ENCODE peak calls at places on chromosomes 16 and 17, in nine cellular contexts. J is NCI-H1092; O is HS-5; D is NCI-H1436; C is HTR-8/SVneo; M is MCF 10A; U is Peyer's patch; H is activated CD4-positive, alpha-beta T cell treated with anti-CD3 and anti-CD28 coated beads, Interleukin-2, amount 50 U/mL, for 1 hour; S is mesenteric fat pad. N is an unnamed sample.

GRCh38 chr17:68141050-68141449 is 105.5 kb downstream of the KPNA2 start:
- DNase-seq in J (no peak), O (no peak), D (no peak), C (no peak), M (no peak), U (no peak), H (no peak), S (no peak), N (no peak)

GRCh38 chr17:35796942-35797341 is 1.5 kb upstream of the MMP28 start:
- DNase-seq in J (no peak), O (no peak), D (no peak), C (no peak), M (no peak), U (no peak), H (no peak), S (no peak), N (no peak)

GRCh38 chr17:31510273-31511175 is 119.0 kb downstream of the RAB11FIP4 start:
- DNase-seq in J (no peak), O (no peak), D (no peak), C (no peak), M (no peak), U (no peak), H (no peak), S (no peak), N (no peak)

GRCh38 chr16:7487896-7488295 is 155.3 kb downstream of the RBFOX1 start:
- DNase-seq in J (no peak), O (no peak), D (no peak), C (no peak), M (no peak), U (no peak), H (no peak), S (no peak), N (no peak)

GRCh38 chr16:24255446-24256352 is at the start of gene CACNG3:
- DNase-seq in J (no peak), O (no peak), D (no peak), C (no peak), M (peak), U (no peak), H (peak), S (no peak), N (no peak)

GRCh38 chr17:78896091-78896833 is 6.7 kb downstream of the CEP295NL start:
- DNase-seq in J (no peak), O (no peak), D (no peak), C (no peak), M (no peak), U (no peak), H (no peak), S (no peak), N (no peak)

GRCh38 chr17:38443356-38444026 is 15.2 kb downstream of the ARHGAP23 start:
- DNase-seq in J (no peak), O (no peak), D (no peak), C (no peak), M (no peak), U (no peak), H (no peak), S (no peak), N (no peak)

GRCh38 chr17:2841606-2842005 is 45.4 kb downstream of the RAP1GAP2 start:
- DNase-seq in J (no peak), O (no peak), D (no peak), C (no peak), M (no peak), U (no peak), H (no peak), S (no peak), N (no peak)

GRCh38 chr17:12928736-12929135 is 89.1 kb downstream of the ELAC2 start:
- DNase-seq in J (no peak), O (no peak), D (no peak), C (peak), M (peak), U (no peak), H (no peak), S (no peak), N (no peak)

GRCh38 chr17:72117748-72118587 is 2.9 kb upstream of the SOX9 start:
- DNase-seq in J (no peak), O (no peak), D (no peak), C (no peak), M (no peak), U (no peak), H (no peak), S (no peak), N (no peak)

GRCh38 chr17:45230787-45231480 is 9.2 kb downstream of the FMNL1 start:
- DNase-seq in J (peak), O (no peak), D (peak), C (no peak), M (peak), U (no peak), H (no peak), S (no peak), N (no peak)

GRCh38 chr16:86414991-86415740 is 95.2 kb upstream of the FOXF1 start:
- DNase-seq in J (no peak), O (no peak), D (no peak), C (no peak), M (no peak), U (no peak), H (no peak), S (no peak), N (no peak)

GRCh38 chr16:79715088-79715487 is 114.6 kb upstream of the MAF start:
- DNase-seq in J (no peak), O (no peak), D (no peak), C (no peak), M (no peak), U (no peak), H (no peak), S (no peak), N (no peak)

GRCh38 chr16:15913046-15913698 is 24.8 kb upstream of the CEP20 start:
- DNase-seq in J (no peak), O (no peak), D (no peak), C (no peak), M (no peak), U (peak), H (no peak), S (peak), N (no peak)